ENCODE peak calls at places on chromosomes 4 and X, in nine cellular contexts. One of them, this sample, is unnamed.
A peak's percentile ranks its signal among the peaks of the same experiment; 100 is the strongest.

GRCh38 chr4:2295535-2296442 is 33.9 kb upstream of the MXD4 start:
- DNase-seq in A549: no peak
- DNase-seq in mucosa of descending colon: no peak
- DNase-seq in right lobe of liver: peak; percentile 40
- DNase-seq in CD8-positive, alpha-beta T cell: no peak
- DNase-seq in fibroblast of lung: no peak
- DNase-seq in cardiac muscle cell: no peak
- DNase-seq in CD4-positive, CD25-positive, alpha-beta regulatory T cell: no peak
- DNase-seq in left ventricle myocardium inferior: no peak
- DNase-seq in this sample: peak; percentile 12

GRCh38 chrX:14936561-14936960 is 63.3 kb downstream of the MOSPD2 start:
- DNase-seq in A549: peak; percentile 44
- DNase-seq in mucosa of descending colon: no peak
- DNase-seq in right lobe of liver: no peak
- DNase-seq in CD8-positive, alpha-beta T cell: no peak
- DNase-seq in fibroblast of lung: peak; percentile 57
- DNase-seq in cardiac muscle cell: peak; percentile 68
- DNase-seq in CD4-positive, CD25-positive, alpha-beta regulatory T cell: no peak
- DNase-seq in left ventricle myocardium inferior: no peak
- DNase-seq in this sample: no peak

GRCh38 chr4:176376032-176376614 is 56.4 kb downstream of the SPCS3 start:
- DNase-seq in A549: peak; percentile 23
- DNase-seq in mucosa of descending colon: no peak
- DNase-seq in right lobe of liver: no peak
- DNase-seq in CD8-positive, alpha-beta T cell: no peak
- DNase-seq in fibroblast of lung: peak; percentile 63
- DNase-seq in cardiac muscle cell: peak; percentile 49
- DNase-seq in CD4-positive, CD25-positive, alpha-beta regulatory T cell: no peak
- DNase-seq in left ventricle myocardium inferior: no peak
- DNase-seq in this sample: no peak

GRCh38 chr4:5953003-5953951 is 60.4 kb upstream of the CRMP1 start:
- DNase-seq in A549: no peak
- DNase-seq in mucosa of descending colon: no peak
- DNase-seq in right lobe of liver: no peak
- DNase-seq in CD8-positive, alpha-beta T cell: no peak
- DNase-seq in fibroblast of lung: no peak
- DNase-seq in cardiac muscle cell: no peak
- DNase-seq in CD4-positive, CD25-positive, alpha-beta regulatory T cell: no peak
- DNase-seq in left ventricle myocardium inferior: no peak
- DNase-seq in this sample: no peak

GRCh38 chr4:143202824-143203223 is 18.1 kb downstream of the USP38 start:
- DNase-seq in A549: no peak
- DNase-seq in mucosa of descending colon: no peak
- DNase-seq in right lobe of liver: no peak
- DNase-seq in CD8-positive, alpha-beta T cell: no peak
- DNase-seq in fibroblast of lung: peak; percentile 58
- DNase-seq in cardiac muscle cell: peak; percentile 35
- DNase-seq in CD4-positive, CD25-positive, alpha-beta regulatory T cell: no peak
- DNase-seq in left ventricle myocardium inferior: no peak
- DNase-seq in this sample: no peak

GRCh38 chrX:33725556-33726232 is 406.4 kb downstream of the FAM47A start:
- DNase-seq in A549: peak; percentile 7
- DNase-seq in mucosa of descending colon: no peak
- DNase-seq in right lobe of liver: no peak
- DNase-seq in CD8-positive, alpha-beta T cell: no peak
- DNase-seq in fibroblast of lung: peak; percentile 47
- DNase-seq in cardiac muscle cell: no peak
- DNase-seq in CD4-positive, CD25-positive, alpha-beta regulatory T cell: no peak
- DNase-seq in left ventricle myocardium inferior: no peak
- DNase-seq in this sample: no peak

GRCh38 chr4:37535872-37536271 is 150.3 kb downstream of the RELL1 start:
- DNase-seq in A549: no peak
- DNase-seq in mucosa of descending colon: no peak
- DNase-seq in right lobe of liver: no peak
- DNase-seq in CD8-positive, alpha-beta T cell: no peak
- DNase-seq in fibroblast of lung: no peak
- DNase-seq in cardiac muscle cell: no peak
- DNase-seq in CD4-positive, CD25-positive, alpha-beta regulatory T cell: no peak
- DNase-seq in left ventricle myocardium inferior: no peak
- DNase-seq in this sample: no peak

GRCh38 chrX:72576161-72576896 is 3.7 kb upstream of the HDAC8 start:
- DNase-seq in A549: peak; percentile 32
- DNase-seq in mucosa of descending colon: no peak
- DNase-seq in right lobe of liver: peak; percentile 44
- DNase-seq in CD8-positive, alpha-beta T cell: no peak
- DNase-seq in fibroblast of lung: peak; percentile 76
- DNase-seq in cardiac muscle cell: peak; percentile 89
- DNase-seq in CD4-positive, CD25-positive, alpha-beta regulatory T cell: no peak
- DNase-seq in left ventricle myocardium inferior: no peak
- DNase-seq in this sample: no peak

GRCh38 chrX:97074400-97074799 is 190.7 kb downstream of the RPA4 start:
- DNase-seq in A549: no peak
- DNase-seq in mucosa of descending colon: no peak
- DNase-seq in right lobe of liver: no peak
- DNase-seq in CD8-positive, alpha-beta T cell: no peak
- DNase-seq in fibroblast of lung: peak; percentile 1
- DNase-seq in cardiac muscle cell: no peak
- DNase-seq in CD4-positive, CD25-positive, alpha-beta regulatory T cell: no peak
- DNase-seq in left ventricle myocardium inferior: no peak
- DNase-seq in this sample: no peak

GRCh38 chr4:82044141-82044993 is 329.4 kb downstream of the HNRNPD start:
- DNase-seq in A549: peak; percentile 18
- DNase-seq in mucosa of descending colon: peak; percentile 78
- DNase-seq in right lobe of liver: peak; percentile 48
- DNase-seq in CD8-positive, alpha-beta T cell: no peak
- DNase-seq in fibroblast of lung: peak; percentile 41
- DNase-seq in cardiac muscle cell: peak; percentile 84
- DNase-seq in CD4-positive, CD25-positive, alpha-beta regulatory T cell: no peak
- DNase-seq in left ventricle myocardium inferior: peak; percentile 37
- DNase-seq in this sample: no peak

GRCh38 chr4:130192787-130193186 is 1096.8 kb downstream of the C4orf33 start:
- DNase-seq in A549: no peak
- DNase-seq in mucosa of descending colon: no peak
- DNase-seq in right lobe of liver: no peak
- DNase-seq in CD8-positive, alpha-beta T cell: no peak
- DNase-seq in fibroblast of lung: no peak
- DNase-seq in cardiac muscle cell: no peak
- DNase-seq in CD4-positive, CD25-positive, alpha-beta regulatory T cell: no peak
- DNase-seq in left ventricle myocardium inferior: no peak
- DNase-seq in this sample: no peak

GRCh38 chrX:136046295-136046894 is 61.2 kb downstream of the SLC9A6 start:
- DNase-seq in A549: no peak
- DNase-seq in mucosa of descending colon: no peak
- DNase-seq in right lobe of liver: no peak
- DNase-seq in CD8-positive, alpha-beta T cell: no peak
- DNase-seq in fibroblast of lung: peak; percentile 61
- DNase-seq in cardiac muscle cell: peak; percentile 16
- DNase-seq in CD4-positive, CD25-positive, alpha-beta regulatory T cell: no peak
- DNase-seq in left ventricle myocardium inferior: no peak
- DNase-seq in this sample: no peak

GRCh38 chr4:101238706-101239105 is 108.6 kb downstream of the PPP3CA start:
- DNase-seq in A549: no peak
- DNase-seq in mucosa of descending colon: no peak
- DNase-seq in right lobe of liver: no peak
- DNase-seq in CD8-positive, alpha-beta T cell: no peak
- DNase-seq in fibroblast of lung: peak; percentile 81
- DNase-seq in cardiac muscle cell: peak; percentile 72
- DNase-seq in CD4-positive, CD25-positive, alpha-beta regulatory T cell: no peak
- DNase-seq in left ventricle myocardium inferior: no peak
- DNase-seq in this sample: no peak

GRCh38 chr4:1402021-1402515 is 4.2 kb downstream of the NKX1-1 start:
- DNase-seq in A549: no peak
- DNase-seq in mucosa of descending colon: no peak
- DNase-seq in right lobe of liver: peak; percentile 34
- DNase-seq in CD8-positive, alpha-beta T cell: no peak
- DNase-seq in fibroblast of lung: no peak
- DNase-seq in cardiac muscle cell: no peak
- DNase-seq in CD4-positive, CD25-positive, alpha-beta regulatory T cell: no peak
- DNase-seq in left ventricle myocardium inferior: no peak
- DNase-seq in this sample: no peak

GRCh38 chr4:27100713-27101112 is 240.1 kb downstream of the STIM2 start:
- DNase-seq in A549: no peak
- DNase-seq in mucosa of descending colon: no peak
- DNase-seq in right lobe of liver: no peak
- DNase-seq in CD8-positive, alpha-beta T cell: no peak
- DNase-seq in fibroblast of lung: no peak
- DNase-seq in cardiac muscle cell: no peak
- DNase-seq in CD4-positive, CD25-positive, alpha-beta regulatory T cell: no peak
- DNase-seq in left ventricle myocardium inferior: no peak
- DNase-seq in this sample: no peak

GRCh38 chrX:74286950-74287349 is 17.0 kb upstream of the ZCCHC13 start:
- DNase-seq in A549: peak; percentile 28
- DNase-seq in mucosa of descending colon: no peak
- DNase-seq in right lobe of liver: no peak
- DNase-seq in CD8-positive, alpha-beta T cell: no peak
- DNase-seq in fibroblast of lung: peak; percentile 80
- DNase-seq in cardiac muscle cell: peak; percentile 7
- DNase-seq in CD4-positive, CD25-positive, alpha-beta regulatory T cell: no peak
- DNase-seq in left ventricle myocardium inferior: no peak
- DNase-seq in this sample: no peak

DNA sequence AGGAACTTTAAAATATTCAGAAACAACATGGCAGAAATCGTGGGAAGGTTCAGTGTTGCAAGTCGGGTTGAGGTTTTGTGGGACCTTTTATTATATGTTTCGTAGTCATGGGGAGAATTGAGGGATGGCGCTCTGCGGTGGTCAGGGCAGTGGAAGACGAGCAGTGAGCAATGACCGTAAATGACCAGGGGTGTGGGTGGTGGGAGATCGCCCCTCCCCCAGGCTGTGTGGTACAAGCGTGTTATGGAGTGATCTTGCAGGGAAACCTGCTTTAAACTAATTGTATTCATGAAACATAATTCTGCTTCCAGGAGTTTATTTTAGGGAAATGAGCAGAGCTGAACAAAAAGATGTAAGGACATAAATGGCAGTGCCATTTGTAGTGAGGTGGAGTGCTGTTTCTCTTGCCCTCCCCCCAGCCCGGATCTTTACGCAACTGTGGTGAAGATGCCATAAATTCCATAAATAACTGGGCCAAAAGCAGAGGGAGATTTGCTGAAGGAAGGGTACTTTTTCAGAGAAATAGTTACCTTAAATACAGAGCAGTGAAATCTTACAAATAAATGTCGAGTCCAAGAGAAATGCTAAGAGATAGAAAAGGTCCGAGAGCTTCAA is 20.2 kb downstream of the GYG2 start:
- DNase-seq in A549: peak; percentile 23
- DNase-seq in mucosa of descending colon: no peak
- DNase-seq in right lobe of liver: no peak
- DNase-seq in CD8-positive, alpha-beta T cell: no peak
- DNase-seq in fibroblast of lung: peak; percentile 32
- DNase-seq in cardiac muscle cell: peak; percentile 85
- DNase-seq in CD4-positive, CD25-positive, alpha-beta regulatory T cell: no peak
- DNase-seq in left ventricle myocardium inferior: no peak
- DNase-seq in this sample: no peak
- H3K4me3 ChIP-seq in A549: no peak overlapping the region
- H3K4me3 ChIP-seq in mucosa of descending colon: no peak overlapping the region
- H3K4me3 ChIP-seq in right lobe of liver: no peak overlapping the region
- H3K4me3 ChIP-seq in CD8-positive, alpha-beta T cell: no peak overlapping the region
- H3K4me3 ChIP-seq in fibroblast of lung: no peak overlapping the region
- H3K4me3 ChIP-seq in cardiac muscle cell: no peak overlapping the region
- H3K4me3 ChIP-seq in CD4-positive, CD25-positive, alpha-beta regulatory T cell: no peak overlapping the region
- H3K4me3 ChIP-seq in left ventricle myocardium inferior: no peak overlapping the region
- H3K4me3 ChIP-seq in this sample: no peak overlapping the region

GRCh38 chrX:132757066-132757623 is 201.3 kb downstream of the HS6ST2 start:
- DNase-seq in A549: no peak
- DNase-seq in mucosa of descending colon: no peak
- DNase-seq in right lobe of liver: no peak
- DNase-seq in CD8-positive, alpha-beta T cell: no peak
- DNase-seq in fibroblast of lung: no peak
- DNase-seq in cardiac muscle cell: no peak
- DNase-seq in CD4-positive, CD25-positive, alpha-beta regulatory T cell: no peak
- DNase-seq in left ventricle myocardium inferior: no peak
- DNase-seq in this sample: no peak

DNA sequence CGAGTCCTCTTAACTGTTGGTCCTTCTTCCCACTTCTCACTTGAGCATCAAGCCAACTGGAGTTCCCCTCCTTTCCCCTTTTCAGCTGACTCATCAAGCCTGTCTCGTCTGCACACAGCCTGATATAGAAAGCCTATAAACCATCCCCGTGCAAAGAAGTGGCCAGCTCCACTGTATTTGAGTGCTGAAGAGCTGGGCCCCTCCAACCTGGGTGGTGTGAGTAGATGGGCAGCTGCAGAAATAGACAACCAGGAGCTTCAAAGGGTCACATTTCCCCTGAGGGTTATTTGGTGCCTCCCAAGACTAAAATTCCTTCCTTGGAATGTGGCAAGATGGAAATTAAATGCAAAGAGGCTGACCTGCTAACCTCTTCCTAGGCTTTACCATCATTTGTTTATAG is 199.7 kb downstream of the HS6ST2 start:
- DNase-seq in A549: no peak
- DNase-seq in mucosa of descending colon: no peak
- DNase-seq in right lobe of liver: no peak
- DNase-seq in CD8-positive, alpha-beta T cell: no peak
- DNase-seq in fibroblast of lung: no peak
- DNase-seq in cardiac muscle cell: no peak
- DNase-seq in CD4-positive, CD25-positive, alpha-beta regulatory T cell: no peak
- DNase-seq in left ventricle myocardium inferior: no peak
- DNase-seq in this sample: no peak
- H3K4me1 ChIP-seq in A549: no peaks in the 10 kb centered on the region
- H3K4me1 ChIP-seq in mucosa of descending colon: no peaks in the 10 kb centered on the region
- H3K4me1 ChIP-seq in right lobe of liver: no peaks in the 10 kb centered on the region
- H3K4me1 ChIP-seq in CD8-positive, alpha-beta T cell: no peaks in the 10 kb centered on the region
- H3K4me1 ChIP-seq in fibroblast of lung: no peaks in the 10 kb centered on the region
- H3K4me1 ChIP-seq in cardiac muscle cell: peaks cover 11% of the 10 kb centered on the region
- H3K4me1 ChIP-seq in CD4-positive, CD25-positive, alpha-beta regulatory T cell: no peaks in the 10 kb centered on the region
- H3K4me1 ChIP-seq in left ventricle myocardium inferior: no peaks in the 10 kb centered on the region
- H3K4me1 ChIP-seq in this sample: no peaks in the 10 kb centered on the region

GRCh38 chrX:81708506-81708905 is 506.6 kb downstream of the SH3BGRL start:
- DNase-seq in A549: no peak
- DNase-seq in mucosa of descending colon: no peak
- DNase-seq in right lobe of liver: no peak
- DNase-seq in CD8-positive, alpha-beta T cell: no peak
- DNase-seq in fibroblast of lung: no peak
- DNase-seq in cardiac muscle cell: no peak
- DNase-seq in CD4-positive, CD25-positive, alpha-beta regulatory T cell: no peak
- DNase-seq in left ventricle myocardium inferior: no peak
- DNase-seq in this sample: no peak
- H3K9me3 ChIP-seq in A549: no peaks in the 10 kb centered on the region
- H3K9me3 ChIP-seq in mucosa of descending colon: no peaks in the 10 kb centered on the region
- H3K9me3 ChIP-seq in right lobe of liver: no peaks in the 10 kb centered on the region
- H3K9me3 ChIP-seq in CD8-positive, alpha-beta T cell: no peaks in the 10 kb centered on the region
- H3K9me3 ChIP-seq in fibroblast of lung: no peaks in the 10 kb centered on the region
- H3K9me3 ChIP-seq in cardiac muscle cell: no peaks in the 10 kb centered on the region
- H3K9me3 ChIP-seq in CD4-positive, CD25-positive, alpha-beta regulatory T cell: no peaks in the 10 kb centered on the region
- H3K9me3 ChIP-seq in left ventricle myocardium inferior: no peaks in the 10 kb centered on the region
- H3K9me3 ChIP-seq in this sample: no peaks in the 10 kb centered on the region

GRCh38 chr4:119284876-119285611 is 36.9 kb downstream of the FABP2 start:
- DNase-seq in A549: peak; percentile 11
- DNase-seq in mucosa of descending colon: no peak
- DNase-seq in right lobe of liver: no peak
- DNase-seq in CD8-positive, alpha-beta T cell: no peak
- DNase-seq in fibroblast of lung: peak; percentile 52
- DNase-seq in cardiac muscle cell: peak; percentile 36
- DNase-seq in CD4-positive, CD25-positive, alpha-beta regulatory T cell: no peak
- DNase-seq in left ventricle myocardium inferior: no peak
- DNase-seq in this sample: no peak
- H3K4me3 ChIP-seq in A549: peak overlapping the region; percentile 10
- H3K4me3 ChIP-seq in mucosa of descending colon: no peak overlapping the region
- H3K4me3 ChIP-seq in right lobe of liver: peak overlapping the region; percentile 25
- H3K4me3 ChIP-seq in CD8-positive, alpha-beta T cell: no peak overlapping the region
- H3K4me3 ChIP-seq in fibroblast of lung: peak overlapping the region; percentile 15
- H3K4me3 ChIP-seq in cardiac muscle cell: no peak overlapping the region
- H3K4me3 ChIP-seq in CD4-positive, CD25-positive, alpha-beta regulatory T cell: peak overlapping the region; percentile 58
- H3K4me3 ChIP-seq in left ventricle myocardium inferior: peak overlapping the region; percentile 44
- H3K4me3 ChIP-seq in this sample: peak overlapping the region; percentile 4